ENCODE peak calls at places on chromosomes 16 and 17, in four cellular contexts. W is fibroblast of the aortic adventitia, Z is fibroblast of mammary gland, G is tibial nerve. I is an unnamed sample.

GRCh38 chr16:28982949-28983348 is 1.9 kb upstream of the LAT start:
- DNase-seq in W (no peak), Z (no peak), G (no peak), I (no peak)

GRCh38 chr17:57445051-57445450 is 188.7 kb downstream of the MSI2 start:
- DNase-seq in W (no peak), Z (no peak), G (no peak), I (no peak)

GRCh38 chr17:74361613-74362391 is at the start of gene BTBD17:
- DNase-seq in W (peak), Z (no peak), G (peak), I (no peak)

GRCh38 chr16:84266451-84266850 is 26.6 kb upstream of the KCNG4 start:
- DNase-seq in W (peak), Z (peak), G (no peak), I (peak)

GRCh38 chr17:58136669-58137279 is 11.4 kb upstream of the OR4D1 start:
- DNase-seq in W (no peak), Z (no peak), G (no peak), I (no peak)

GRCh38 chr17:27628376-27628775 is 2.6 kb upstream of the LGALS9 start:
- DNase-seq in W (no peak), Z (no peak), G (no peak), I (no peak)

GRCh38 chr17:36892112-36892838 is 45.0 kb upstream of the LHX1 start:
- DNase-seq in W (no peak), Z (no peak), G (no peak), I (no peak)

GRCh38 chr17:81996757-81997441 is 19.5 kb downstream of the ASPSCR1 start:
- DNase-seq in W (no peak), Z (no peak), G (no peak), I (no peak)

GRCh38 chr16:67677712-67678111 is 11.1 kb downstream of the C16orf86 start:
- DNase-seq in W (no peak), Z (no peak), G (no peak), I (no peak)

GRCh38 chr16:19645557-19645981 is 72.5 kb downstream of the KNOP1 start:
- DNase-seq in W (peak), Z (peak), G (peak), I (no peak)

GRCh38 chr16:66569827-66570405 is 3.7 kb downstream of the CMTM1 start:
- DNase-seq in W (peak), Z (peak), G (no peak), I (no peak)

GRCh38 chr16:14529010-14529669 is 100.9 kb downstream of the PARN start:
- DNase-seq in W (peak), Z (peak), G (peak), I (peak)

GRCh38 chr16:76278976-76279375 is 1.8 kb downstream of the CNTNAP4 start:
- DNase-seq in W (peak), Z (peak), G (no peak), I (no peak)

GRCh38 chr16:85908444-85908843 is 9.5 kb downstream of the IRF8 start:
- DNase-seq in W (no peak), Z (no peak), G (no peak), I (no peak)

GRCh38 chr17:48026503-48027321 is 10.9 kb downstream of the COPZ2 start:
- DNase-seq in W (peak), Z (peak), G (peak), I (peak)

GRCh38 chr17:79838541-79839274 is 532 bp downstream of the CBX4 start:
- DNase-seq in W (peak), Z (peak), G (no peak), I (peak)

GRCh38 chr17:79841369-79842135 is 2.3 kb upstream of the CBX4 start:
- DNase-seq in W (no peak), Z (no peak), G (no peak), I (no peak)

GRCh38 chr17:79840989-79841286 is 1.7 kb upstream of the CBX4 start:
- DNase-seq in W (no peak), Z (no peak), G (no peak), I (no peak)

GRCh38 chr17:79839363-79840203 is at the start of gene CBX4:
- DNase-seq in W (peak), Z (peak), G (peak), I (peak)

DNA sequence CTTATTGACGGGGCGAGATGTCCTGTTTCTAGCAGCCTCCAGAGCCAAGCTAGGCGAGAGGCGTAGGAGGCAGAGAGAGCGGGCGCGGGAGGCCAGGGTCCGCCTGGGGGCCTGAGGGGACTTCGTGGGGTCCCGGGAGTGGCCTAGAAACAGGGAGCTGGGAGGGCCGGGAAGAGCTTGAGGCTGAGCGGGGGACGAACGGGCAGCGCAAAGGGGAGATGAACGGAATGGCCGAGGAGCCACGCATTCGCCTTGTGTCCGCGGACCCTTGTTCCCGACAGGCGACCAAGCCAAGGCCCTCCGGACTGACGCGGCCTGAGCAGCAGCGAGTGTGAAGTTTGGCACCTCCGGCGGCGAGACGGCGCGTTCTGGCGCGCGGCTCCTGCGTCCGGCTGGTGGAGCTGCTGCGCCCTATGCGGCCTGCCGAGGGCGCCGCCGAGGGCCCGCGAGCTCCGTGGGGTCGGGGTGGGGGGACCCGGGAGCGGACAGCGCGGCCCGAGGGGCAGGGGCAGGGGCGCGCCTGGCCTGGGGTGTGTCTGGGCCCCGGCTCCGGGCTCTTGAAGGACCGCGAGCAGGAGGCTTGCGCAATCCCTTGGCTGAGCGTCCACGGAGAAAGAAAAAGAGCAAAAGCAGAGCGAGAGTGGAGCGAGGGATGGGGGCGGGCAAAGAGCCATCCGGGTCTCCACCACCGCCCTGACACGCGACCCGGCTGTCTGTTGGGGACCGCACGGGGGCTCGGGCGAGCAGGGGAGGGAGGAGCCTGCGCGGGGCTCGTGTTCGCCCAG is 1.2 kb upstream of the CBX4 start:
- DNase-seq in W (peak), Z (peak), G (peak), I (no peak)
- TF ChIP-seq CTCF in W (no peak), Z (no peak), G (no peak), I (no peak)

GRCh38 chr17:2041561-2042354 is at the start of gene OVCA2:
- DNase-seq in W (peak), Z (peak), G (peak), I (peak)

GRCh38 chr17:2040942-2041560 is 771 bp upstream of the OVCA2 start:
- DNase-seq in W (no peak), Z (no peak), G (no peak), I (no peak)

GRCh38 chr17:2044263-2044894 is 2.6 kb downstream of the OVCA2 start:
- DNase-seq in W (no peak), Z (no peak), G (no peak), I (no peak)

GRCh38 chr17:2043785-2044184 is 2.0 kb downstream of the OVCA2 start:
- DNase-seq in W (peak), Z (peak), G (no peak), I (peak)

DNA sequence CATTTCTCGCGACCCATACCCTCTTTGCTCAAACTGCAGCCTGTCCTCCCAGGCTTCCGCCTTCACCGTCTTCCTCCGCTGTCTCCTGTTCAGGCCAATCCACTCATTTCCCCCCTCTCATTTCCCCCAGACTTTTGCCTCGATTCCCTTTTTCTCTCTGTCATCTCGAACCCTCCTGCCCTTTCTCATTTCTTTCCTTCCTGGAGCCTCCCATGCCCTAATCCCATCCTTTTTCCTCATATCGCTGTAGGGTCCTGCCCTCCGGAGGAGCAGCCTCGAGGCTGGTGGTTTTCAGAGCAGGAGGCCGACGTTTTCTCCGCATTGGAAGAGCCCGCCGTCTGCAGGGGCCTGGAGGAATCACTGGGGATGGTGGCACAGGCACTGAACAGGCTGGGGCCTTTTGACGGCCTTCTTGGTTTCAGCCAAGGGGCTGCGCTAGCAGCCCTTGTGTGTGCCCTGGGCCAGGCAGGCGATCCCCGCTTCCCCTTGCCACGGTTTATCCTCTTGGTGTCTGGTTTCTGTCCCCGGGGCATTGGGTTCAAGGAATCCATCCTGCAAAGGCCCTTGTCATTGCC is 620 bp downstream of the OVCA2 start:
- DNase-seq in W (peak), Z (peak), G (no peak), I (no peak)
- TF ChIP-seq CTCF in W (peak), Z (peak), G (no peak), I (no peak)

DNA sequence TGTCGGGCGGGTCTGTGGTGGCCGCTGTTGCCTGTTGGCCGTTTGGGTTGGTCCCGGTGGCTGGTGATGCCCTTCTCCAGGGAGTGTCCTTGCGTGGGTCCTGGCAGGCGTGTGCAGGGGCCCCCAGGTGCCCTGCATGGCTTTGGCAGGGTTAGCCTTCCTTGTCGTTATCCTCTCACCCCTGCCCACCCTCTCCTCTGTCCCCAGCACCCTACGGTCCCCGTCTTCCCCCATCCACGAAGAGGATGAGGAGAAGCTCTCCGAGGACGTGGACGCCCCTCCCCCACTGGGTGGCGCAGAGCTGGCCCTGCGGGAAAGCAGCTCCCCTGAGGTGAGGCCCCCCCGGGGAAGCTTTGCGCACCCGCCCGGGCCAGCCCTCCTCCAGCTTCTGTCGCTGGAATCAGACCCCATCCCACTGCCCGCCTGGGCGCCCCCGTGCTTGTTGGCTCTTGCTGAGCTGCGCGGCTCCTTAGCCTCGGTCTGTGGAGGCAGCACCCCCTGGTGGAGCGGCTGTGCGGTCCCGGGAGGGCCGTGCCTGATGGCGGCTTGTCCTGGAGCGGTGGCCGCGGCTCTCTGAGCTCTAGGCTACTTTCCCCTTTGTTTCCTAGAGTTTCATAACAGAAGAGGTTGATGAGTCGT is 10.6 kb upstream of the NUDT16L1 start:
- DNase-seq in W (no peak), Z (peak), G (no peak), I (no peak)
- TF ChIP-seq CTCF in W (peak), Z (peak), G (peak), I (peak)

GRCh38 chr16:88899901-88900648 is 33.6 kb upstream of the PABPN1L start:
- DNase-seq in W (no peak), Z (no peak), G (no peak), I (no peak)

GRCh38 chr16:88903267-88903666 is 36.8 kb upstream of the PABPN1L start:
- DNase-seq in W (no peak), Z (no peak), G (no peak), I (no peak)

GRCh38 chr16:88900653-88901052 is 34.2 kb upstream of the PABPN1L start:
- DNase-seq in W (no peak), Z (no peak), G (no peak), I (no peak)

GRCh38 chr16:88902744-88903143 is 36.3 kb upstream of the PABPN1L start:
- DNase-seq in W (no peak), Z (no peak), G (no peak), I (no peak)

GRCh38 chr16:88901718-88902337 is 35.4 kb upstream of the PABPN1L start:
- DNase-seq in W (no peak), Z (no peak), G (no peak), I (no peak)
- TF ChIP-seq CTCF in W (no peak), Z (no peak), G (no peak), I (no peak)

DNA sequence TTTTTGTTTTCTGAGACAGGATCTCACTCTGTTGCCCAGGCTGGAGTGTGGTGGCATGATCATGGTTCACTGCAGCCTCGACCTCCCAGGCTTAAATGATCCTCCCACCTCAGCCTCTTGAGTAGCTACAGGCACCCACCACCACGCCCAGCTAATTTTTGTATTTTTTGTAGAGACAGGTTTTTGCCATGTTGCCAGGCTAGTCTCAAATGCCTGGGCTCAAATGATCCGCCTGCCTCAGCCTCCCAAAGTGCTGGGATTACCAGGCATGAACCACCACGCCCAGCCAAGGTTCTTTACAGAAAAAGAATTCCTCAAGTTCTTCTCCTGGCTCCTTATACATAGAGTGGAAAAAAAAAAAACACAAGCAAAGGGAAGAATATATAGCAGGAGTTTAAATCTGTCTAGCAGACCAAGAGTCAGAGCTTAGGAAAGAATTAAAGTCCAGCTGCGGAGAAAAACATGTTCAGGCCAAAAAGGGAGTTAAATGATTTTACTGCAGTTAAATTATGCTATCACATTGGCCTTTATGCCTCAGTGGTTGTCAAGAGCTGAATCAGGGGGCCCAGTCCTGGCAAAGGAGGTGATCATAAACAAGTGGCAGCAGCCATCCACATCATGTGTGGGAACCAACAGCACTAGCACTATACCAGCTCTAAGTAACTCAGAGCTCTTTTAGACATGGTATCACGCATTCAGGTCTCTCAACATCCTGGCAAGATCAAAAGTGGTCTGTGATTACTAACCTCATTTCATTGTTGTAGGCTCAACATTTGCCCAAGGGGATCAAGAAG is 39.3 kb downstream of the LIG3 start:
- DNase-seq in W (no peak), Z (no peak), G (no peak), I (no peak)
- TF ChIP-seq CTCF in W (no peak), Z (no peak), G (no peak), I (no peak)